ENCODE peak calls at places on chromosomes 7 and 10, in five cellular contexts. Z is mesenchymal stem cell, O is mesendoderm, I is IMR-90, M is H9. Y is an unnamed sample.

GRCh38 chr7:128947854-128948253 is 10.1 kb downstream of the IRF5 start:
- DNase-seq in Z (no peak), O (no peak), I (peak), M (no peak), Y (no peak)

GRCh38 chr10:44968101-44968886 is 8.7 kb downstream of the RASSF4 start:
- DNase-seq in Z (peak), O (no peak), I (no peak), M (no peak), Y (no peak)

GRCh38 chr10:73584737-73585136 is 6.4 kb downstream of the USP54 start:
- DNase-seq in Z (no peak), O (no peak), I (peak), M (no peak), Y (no peak)

GRCh38 chr10:125141860-125142484 is 18.4 kb downstream of the CTBP2 start:
- DNase-seq in Z (no peak), O (no peak), I (no peak), M (no peak), Y (no peak)

GRCh38 chr7:52285689-52286088 is 749.7 kb upstream of the POM121L12 start:
- DNase-seq in Z (no peak), O (no peak), I (no peak), M (no peak), Y (no peak)

GRCh38 chr10:74177140-74177677 is 26.2 kb downstream of the ADK start:
- DNase-seq in Z (peak), O (peak), I (peak), M (no peak), Y (no peak)

GRCh38 chr7:155579565-155579964 is 33.2 kb upstream of the CNPY1 start:
- DNase-seq in Z (no peak), O (no peak), I (no peak), M (no peak), Y (no peak)

GRCh38 chr7:87148332-87148955 is 3.8 kb upstream of the DMTF1 start:
- DNase-seq in Z (peak), O (peak), I (peak), M (no peak), Y (no peak)

GRCh38 chr10:3879073-3879472 is 94.1 kb upstream of the KLF6 start:
- DNase-seq in Z (no peak), O (no peak), I (no peak), M (no peak), Y (no peak)

GRCh38 chr10:3875842-3876235 is 90.8 kb upstream of the KLF6 start:
- DNase-seq in Z (no peak), O (no peak), I (no peak), M (no peak), Y (no peak)

GRCh38 chr10:3876563-3876962 is 91.6 kb upstream of the KLF6 start:
- DNase-seq in Z (no peak), O (no peak), I (no peak), M (no peak), Y (no peak)

GRCh38 chr10:3874988-3875841 is 90.2 kb upstream of the KLF6 start:
- DNase-seq in Z (no peak), O (no peak), I (no peak), M (no peak), Y (no peak)

GRCh38 chr10:3877092-3878000 is 92.3 kb upstream of the KLF6 start:
- DNase-seq in Z (no peak), O (no peak), I (no peak), M (no peak), Y (no peak)
- H3K27ac ChIP-seq in Z (no peak), O (no peak), I (no peak), M (no peak), Y (no peak)

GRCh38 chr10:48780341-48780740 is 95.7 kb downstream of the WDFY4 start:
- DNase-seq in Z (no peak), O (no peak), I (no peak), M (no peak), Y (no peak)

GRCh38 chr10:48779077-48779476 is 94.4 kb downstream of the WDFY4 start:
- DNase-seq in Z (no peak), O (no peak), I (no peak), M (no peak), Y (no peak)

GRCh38 chr10:48778193-48778857 is 93.7 kb downstream of the WDFY4 start:
- DNase-seq in Z (no peak), O (no peak), I (no peak), M (no peak), Y (no peak)

GRCh38 chr10:48777056-48777455 is 92.4 kb downstream of the WDFY4 start:
- DNase-seq in Z (no peak), O (no peak), I (no peak), M (no peak), Y (no peak)

DNA sequence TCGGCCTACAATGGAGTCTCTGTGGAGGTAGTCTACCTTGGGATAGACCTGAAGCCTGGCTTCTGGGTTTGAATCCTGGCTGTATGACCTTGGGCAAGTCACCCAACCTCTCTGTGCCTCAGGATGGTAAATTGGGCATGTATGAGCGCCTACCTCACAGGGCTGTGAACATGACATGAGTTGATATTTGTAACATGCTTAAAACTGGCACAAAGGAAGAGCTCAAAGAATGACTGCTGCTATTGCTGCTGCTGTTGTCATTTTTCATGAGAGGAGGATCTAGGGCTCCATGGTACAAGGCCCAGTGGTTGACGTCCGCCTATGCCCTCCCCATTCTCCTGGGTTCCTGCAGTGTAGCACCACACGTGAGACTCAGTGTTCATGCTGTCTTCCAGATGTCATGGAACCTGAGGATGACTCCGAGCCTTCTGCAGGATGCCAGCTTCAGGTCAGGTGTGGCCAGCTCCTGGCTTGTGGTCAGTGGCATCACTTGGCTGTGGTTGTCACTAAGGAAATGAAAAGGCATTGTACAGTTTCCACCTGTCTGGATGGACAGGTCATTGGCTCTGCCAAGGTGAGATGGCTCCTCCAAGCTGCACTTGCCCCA is 95.0 kb downstream of the WDFY4 start:
- DNase-seq in Z (no peak), O (no peak), I (no peak), M (no peak), Y (no peak)
- H3K23ac ChIP-seq in Z (no peak), O (no peak), I (no peak), M (no peak), Y (no peak)

GRCh38 chr10:78459639-78460037 is 426.0 kb downstream of the RPS24 start:
- DNase-seq in Z (no peak), O (no peak), I (no peak), M (no peak), Y (no peak)
- H3K4ac ChIP-seq in Z (peak), O (no peak), I (peak), M (no peak), Y (no peak)

GRCh38 chr7:144378651-144379050 is 23.4 kb downstream of the ARHGEF5 start:
- DNase-seq in Z (no peak), O (no peak), I (no peak), M (no peak), Y (no peak)
- H3K27ac ChIP-seq in Z (no peak), O (no peak), I (no peak), M (no peak), Y (no peak)

DNA sequence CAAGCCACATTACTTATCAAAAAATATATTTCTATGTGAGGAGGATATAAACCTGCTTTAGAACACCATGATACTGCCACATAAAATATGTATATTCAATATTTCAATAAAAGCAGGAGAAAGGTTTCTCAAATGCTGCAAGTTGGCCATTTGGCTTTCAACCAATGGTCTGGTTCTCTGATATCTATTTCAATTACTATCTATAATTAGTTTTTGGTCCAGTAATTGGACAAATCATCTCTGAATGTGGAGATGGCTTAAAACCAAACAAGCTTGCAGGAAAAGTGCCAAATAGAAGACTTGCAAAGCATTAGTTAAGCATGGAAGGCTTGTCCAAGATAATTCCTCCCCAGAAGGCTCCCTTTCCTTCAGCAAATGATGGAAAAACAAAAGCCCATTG is 140.1 kb downstream of the CPEB3 start:
- DNase-seq in Z (no peak), O (no peak), I (no peak), M (no peak), Y (no peak)
- H3K23ac ChIP-seq in Z (no peak), O (no peak), I (no peak), M (no peak), Y (no peak)

GRCh38 chr7:100573691-100574361 is at the start of gene SAP25:
- DNase-seq in Z (no peak), O (no peak), I (no peak), M (peak), Y (no peak)
- H3K4ac ChIP-seq in Z (no peak), O (no peak), I (no peak), M (no peak), Y (no peak)

GRCh38 chr7:17333227-17333626 is 34.8 kb downstream of the AHR start:
- DNase-seq in Z (no peak), O (no peak), I (peak), M (no peak), Y (no peak)

GRCh38 chr7:17326378-17326777 is 27.9 kb downstream of the AHR start:
- DNase-seq in Z (no peak), O (no peak), I (no peak), M (no peak), Y (no peak)

GRCh38 chr7:17336168-17336567 is 37.7 kb downstream of the AHR start:
- DNase-seq in Z (no peak), O (no peak), I (no peak), M (no peak), Y (no peak)

GRCh38 chr7:17331891-17332501 is 33.5 kb downstream of the AHR start:
- DNase-seq in Z (no peak), O (no peak), I (peak), M (no peak), Y (no peak)
- H3K27ac ChIP-seq in Z (no peak), O (no peak), I (no peak), M (no peak), Y (no peak)

GRCh38 chr7:70215491-70215890 is 617.2 kb downstream of the AUTS2 start:
- DNase-seq in Z (no peak), O (no peak), I (no peak), M (no peak), Y (no peak)

GRCh38 chr7:70218006-70218405 is 619.7 kb downstream of the AUTS2 start:
- DNase-seq in Z (no peak), O (no peak), I (no peak), M (no peak), Y (no peak)
- H3K23ac ChIP-seq in Z (no peak), O (no peak), I (no peak), M (no peak), Y (no peak)

GRCh38 chr7:2633538-2634264 is 1.9 kb downstream of the TTYH3 start:
- DNase-seq in Z (peak), O (peak), I (peak), M (no peak), Y (no peak)

GRCh38 chr7:2631924-2632716 is at the start of gene TTYH3:
- DNase-seq in Z (no peak), O (peak), I (no peak), M (no peak), Y (no peak)

GRCh38 chr7:2634265-2635145 is 2.7 kb downstream of the TTYH3 start:
- DNase-seq in Z (no peak), O (no peak), I (no peak), M (no peak), Y (no peak)

GRCh38 chr7:2635148-2635668 is 3.4 kb downstream of the TTYH3 start:
- DNase-seq in Z (no peak), O (no peak), I (no peak), M (no peak), Y (no peak)

GRCh38 chr7:2632717-2633537 is 1.1 kb downstream of the TTYH3 start:
- DNase-seq in Z (peak), O (peak), I (peak), M (no peak), Y (no peak)
- H3K4ac ChIP-seq in Z (peak), O (peak), I (peak), M (no peak), Y (peak)

Y was measured in neuronal stem cell.